ENCODE peak calls at places on chromosomes 7 and 10, in ten cellular contexts. B is stomach, E is spleen, U is HepG2, P is Panc1, X is transverse colon, K is K562, V is GM23338, L is vagina, Z is prostate gland. H is an unnamed sample.

GRCh38 chr7:55021951-55022617 is 3.3 kb downstream of the EGFR start:
- DNase-seq in B (no peak), E (no peak), U (no peak), P (no peak), X (no peak), K (no peak), V (no peak), L (no peak), Z (no peak), H (no peak)

GRCh38 chr7:81004098-81004497 is 85.2 kb upstream of the SEMA3C start:
- DNase-seq in B (no peak), E (no peak), U (no peak), P (no peak), X (no peak), K (no peak), V (no peak), L (no peak), Z (no peak), H (no peak)

GRCh38 chr10:132097609-132098377 is 32.0 kb downstream of the JAKMIP3 start:
- DNase-seq in B (peak), E (no peak), U (no peak), P (no peak), X (no peak), K (no peak), V (no peak), L (peak), Z (no peak), H (no peak)

GRCh38 chr10:15321431-15322321 is 49.4 kb downstream of the FAM171A1 start:
- DNase-seq in B (no peak), E (no peak), U (no peak), P (no peak), X (no peak), K (no peak), V (no peak), L (no peak), Z (no peak), H (no peak)

GRCh38 chr10:93703066-93703465 is 674 bp upstream of the FRA10AC1 start:
- DNase-seq in B (no peak), E (no peak), U (no peak), P (no peak), X (no peak), K (no peak), V (no peak), L (no peak), Z (peak), H (no peak)

GRCh38 chr10:75357500-75357899 is 44.1 kb downstream of the ZNF503 start:
- DNase-seq in B (no peak), E (no peak), U (no peak), P (no peak), X (no peak), K (no peak), V (no peak), L (no peak), Z (no peak), H (no peak)

GRCh38 chr7:118289476-118289875 is 65.0 kb downstream of the ANKRD7 start:
- DNase-seq in B (no peak), E (no peak), U (no peak), P (no peak), X (no peak), K (no peak), V (no peak), L (no peak), Z (no peak), H (no peak)

GRCh38 chr7:31814187-31814586 is 127.2 kb downstream of the PPP1R17 start:
- DNase-seq in B (no peak), E (no peak), U (peak), P (no peak), X (no peak), K (no peak), V (peak), L (no peak), Z (no peak), H (no peak)

GRCh38 chr10:3365630-3366029 is 193.0 kb upstream of the PITRM1 start:
- DNase-seq in B (no peak), E (no peak), U (peak), P (peak), X (no peak), K (no peak), V (no peak), L (no peak), Z (no peak), H (no peak)

GRCh38 chr7:35316549-35316948 is 62.6 kb upstream of the TBX20 start:
- DNase-seq in B (no peak), E (no peak), U (no peak), P (no peak), X (no peak), K (no peak), V (no peak), L (no peak), Z (no peak), H (no peak)

GRCh38 chr10:43361532-43362190 is 9.8 kb upstream of the FXYD4 start:
- DNase-seq in B (no peak), E (no peak), U (no peak), P (no peak), X (no peak), K (no peak), V (no peak), L (no peak), Z (no peak), H (no peak)

GRCh38 chr7:139035588-139036353 is at the start of gene ZC3HAV1L:
- DNase-seq in B (peak), E (peak), U (peak), P (no peak), X (peak), K (no peak), V (peak), L (no peak), Z (peak), H (no peak)

GRCh38 chr7:132859199-132859598 is 222.7 kb downstream of the CHCHD3 start:
- DNase-seq in B (no peak), E (no peak), U (no peak), P (no peak), X (no peak), K (no peak), V (no peak), L (no peak), Z (no peak), H (no peak)
- TF ChIP-seq POLR2AphosphoS5 in B (no peak), E (no peak), U (no peak), P (no peak), X (no peak), K (no peak), V (no peak), L (no peak), Z (no peak), H (no peak)

GRCh38 chr7:150586778-150587152 is 19.6 kb downstream of the GIMAP4 start:
- DNase-seq in B (no peak), E (no peak), U (no peak), P (no peak), X (no peak), K (no peak), V (no peak), L (no peak), Z (no peak), H (no peak)
- TF ChIP-seq POLR2AphosphoS5 in B (no peak), E (no peak), U (no peak), P (no peak), X (no peak), K (no peak), V (no peak), L (no peak), Z (peak), H (no peak)

GRCh38 chr7:110943686-110944350 is 147.1 kb upstream of the LRRN3 start:
- DNase-seq in B (no peak), E (no peak), U (no peak), P (no peak), X (no peak), K (no peak), V (no peak), L (no peak), Z (no peak), H (peak)
- TF ChIP-seq POLR2AphosphoS5 in B (no peak), E (no peak), U (no peak), P (no peak), X (no peak), K (no peak), V (no peak), L (no peak), Z (no peak), H (no peak)

GRCh38 chr7:37440738-37441404 is 7.8 kb downstream of the ELMO1 start:
- DNase-seq in B (no peak), E (no peak), U (no peak), P (no peak), X (no peak), K (no peak), V (no peak), L (no peak), Z (no peak), H (no peak)
- TF ChIP-seq POLR2AphosphoS5 in B (no peak), E (no peak), U (no peak), P (no peak), X (no peak), K (no peak), V (no peak), L (no peak), Z (no peak), H (no peak)

H was measured in SK-N-MC.